ENCODE peak calls at places on chromosomes 11 and 22, in four cellular contexts. One of them, this sample, is unnamed.
A peak's percentile ranks its signal among the peaks of the same experiment; 100 is the strongest.

GRCh38 chr22:49290711-49291110 is 537.0 kb downstream of the BRD1 start:
- DNase-seq in foreskin fibroblast: no peak
- DNase-seq in colonic mucosa: no peak
- DNase-seq in retinal pigment epithelial cell: no peak
- DNase-seq in this sample: no peak

GRCh38 chr11:111441443-111441842 is 62.4 kb upstream of the POU2AF1 start:
- DNase-seq in colonic mucosa: no peak
- DNase-seq in retinal pigment epithelial cell: no peak
- DNase-seq in foreskin fibroblast: peak; percentile 74
- DNase-seq in this sample: no peak

GRCh38 chr11:62980133-62980760 is 4.5 kb downstream of the SLC22A6 start:
- DNase-seq in colonic mucosa: no peak
- DNase-seq in retinal pigment epithelial cell: no peak
- DNase-seq in foreskin fibroblast: peak; percentile 7
- DNase-seq in this sample: no peak

GRCh38 chr22:49765951-49766350 is 61.7 kb downstream of the BRD1 start:
- DNase-seq in foreskin fibroblast: no peak
- DNase-seq in colonic mucosa: no peak
- DNase-seq in retinal pigment epithelial cell: no peak
- DNase-seq in this sample: peak; percentile 6

GRCh38 chr11:32187106-32187505 is 96.2 kb downstream of the RCN1 start:
- DNase-seq in foreskin fibroblast: no peak
- DNase-seq in retinal pigment epithelial cell: no peak
- DNase-seq in colonic mucosa: no peak
- DNase-seq in this sample: no peak

GRCh38 chr22:30830907-30831306 is 136.2 kb downstream of the OSBP2 start:
- DNase-seq in foreskin fibroblast: peak; percentile 88
- DNase-seq in colonic mucosa: peak; percentile 67
- DNase-seq in retinal pigment epithelial cell: peak; percentile 50
- DNase-seq in this sample: no peak

GRCh38 chr11:43944761-43945311 is 2.4 kb downstream of the C11orf96 start:
- DNase-seq in retinal pigment epithelial cell: no peak
- DNase-seq in foreskin fibroblast: no peak
- DNase-seq in colonic mucosa: peak; percentile 85
- DNase-seq in this sample: peak; percentile 32

GRCh38 chr11:119148855-119149370 is at the start of gene ABCG4:
- DNase-seq in colonic mucosa: no peak
- DNase-seq in retinal pigment epithelial cell: no peak
- DNase-seq in foreskin fibroblast: no peak
- DNase-seq in this sample: no peak

DNA sequence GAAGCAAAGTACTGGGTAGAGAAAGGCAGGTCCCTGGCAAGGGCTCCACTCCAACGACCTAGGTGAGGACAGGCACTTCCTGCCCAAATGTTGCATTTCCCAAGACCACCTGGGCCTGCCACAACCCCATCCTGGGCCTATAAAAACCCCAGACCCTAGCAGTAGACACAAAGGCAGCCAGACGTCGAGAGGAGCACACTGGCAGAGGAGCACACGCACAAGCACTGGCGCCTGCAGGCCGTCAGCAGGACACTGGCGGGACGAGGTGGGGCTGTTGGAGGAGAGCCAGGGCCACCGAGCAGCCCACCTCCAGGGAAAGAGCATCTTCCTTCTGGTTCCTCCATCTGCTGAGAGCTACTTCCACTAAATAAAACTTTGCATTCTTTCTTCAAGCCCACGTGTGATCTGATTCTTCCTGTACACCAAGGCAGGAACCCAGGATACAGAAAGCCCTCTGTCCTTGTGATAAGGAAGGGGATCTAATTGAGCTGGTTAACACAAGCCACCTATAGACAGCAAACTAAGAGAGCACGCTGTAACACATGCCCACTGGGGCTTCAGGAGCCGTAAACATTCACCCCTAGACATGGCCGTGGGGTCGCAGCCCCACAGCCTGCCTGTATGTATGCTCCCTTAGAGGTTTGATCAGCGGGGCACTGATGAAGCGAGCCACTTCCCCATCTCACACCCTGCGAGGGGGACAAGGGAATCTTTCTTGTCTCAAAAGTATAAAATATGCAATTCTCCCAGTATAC is 89.7 kb upstream of the MTMR2 start:
- DNase-seq in retinal pigment epithelial cell: no peak
- DNase-seq in foreskin fibroblast: no peak
- DNase-seq in colonic mucosa: no peak
- DNase-seq in this sample: no peak
- TF ChIP-seq CTCF in retinal pigment epithelial cell: no peak
- TF ChIP-seq CTCF in foreskin fibroblast: no peak
- TF ChIP-seq CTCF in colonic mucosa: no peak
- TF ChIP-seq CTCF in this sample: no peak

DNA sequence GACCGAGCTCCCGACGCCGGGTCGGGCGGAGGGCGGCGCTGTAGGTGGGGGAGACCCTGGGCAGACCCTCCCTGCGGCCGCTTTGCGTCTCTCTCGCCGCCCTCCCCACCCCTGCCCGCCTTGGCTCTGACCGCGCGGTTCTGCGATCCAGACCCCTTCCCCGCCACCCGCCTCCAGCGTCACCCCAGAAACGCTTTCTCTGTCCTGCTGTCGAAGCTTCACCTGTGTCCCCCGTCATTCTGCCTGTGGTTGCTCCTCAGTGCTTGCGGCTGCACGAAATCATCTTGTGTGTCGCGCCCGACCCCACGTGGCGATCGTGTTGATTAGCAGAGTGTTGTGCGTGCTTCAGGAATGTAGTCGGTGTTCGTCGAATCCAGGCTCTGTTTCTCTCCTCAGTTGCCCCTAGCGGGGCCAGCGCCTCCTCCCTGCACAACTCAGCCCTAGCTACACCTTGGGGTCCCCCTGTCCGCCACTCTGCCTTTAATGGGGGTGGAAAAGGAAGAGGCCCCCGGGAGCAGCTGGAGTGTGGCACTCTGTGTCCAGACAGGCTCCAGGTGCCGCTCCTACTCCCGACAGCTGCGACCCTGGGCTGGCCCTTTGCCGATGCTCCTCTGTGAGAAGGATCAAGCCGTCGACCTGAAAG is 851 bp downstream of the PTDSS2 start:
- DNase-seq in foreskin fibroblast: peak; percentile 62
- DNase-seq in colonic mucosa: peak; percentile 80
- DNase-seq in retinal pigment epithelial cell: peak; percentile 20
- DNase-seq in this sample: peak; percentile 36
- TF ChIP-seq CTCF in foreskin fibroblast: peak; percentile 5
- TF ChIP-seq CTCF in colonic mucosa: no peak
- TF ChIP-seq CTCF in retinal pigment epithelial cell: no peak
- TF ChIP-seq CTCF in this sample: peak; percentile 11

DNA sequence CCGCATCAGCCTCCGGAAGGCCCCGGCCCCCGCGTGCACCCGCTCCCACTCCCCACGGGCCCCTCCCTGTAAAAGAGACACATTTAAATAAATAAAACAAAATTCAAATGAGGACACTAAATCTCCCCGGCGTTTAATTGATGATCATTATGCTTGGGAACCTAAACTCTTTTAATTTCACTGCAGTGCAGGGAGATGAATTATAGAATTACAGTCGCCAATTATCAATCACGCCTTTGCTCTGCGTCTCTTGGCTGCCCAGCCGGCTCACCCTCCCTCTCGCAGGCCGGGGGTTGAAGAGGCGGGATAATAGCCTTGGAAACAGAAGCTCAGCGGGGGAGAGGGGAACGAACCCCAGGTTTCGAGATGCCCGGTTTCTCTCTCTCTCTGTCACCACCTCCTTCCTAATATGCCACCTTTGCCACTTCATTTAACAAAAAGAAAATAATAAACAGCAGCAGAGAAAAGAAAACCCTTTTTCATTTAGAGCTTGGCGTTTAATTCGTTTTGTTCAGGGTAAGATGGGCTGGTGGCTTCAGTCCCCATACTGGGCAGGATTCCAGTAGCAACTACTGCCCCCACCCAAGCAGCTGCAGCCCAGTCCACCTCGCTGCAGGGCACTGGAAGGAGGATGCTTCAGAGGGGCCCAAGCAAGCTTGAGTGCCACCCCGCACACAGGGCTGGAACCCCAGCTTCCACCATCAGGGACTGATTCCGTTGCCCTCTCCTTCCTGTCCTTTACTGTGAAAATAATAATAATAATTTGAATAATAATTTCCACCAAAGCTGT is 271.8 kb downstream of the BUD13 start:
- DNase-seq in foreskin fibroblast: no peak
- DNase-seq in colonic mucosa: no peak
- DNase-seq in retinal pigment epithelial cell: no peak
- DNase-seq in this sample: no peak
- TF ChIP-seq CTCF in foreskin fibroblast: no peak
- TF ChIP-seq CTCF in colonic mucosa: no peak
- TF ChIP-seq CTCF in retinal pigment epithelial cell: no peak
- TF ChIP-seq CTCF in this sample: no peak

GRCh38 chr11:90476442-90477007 is 253.7 kb upstream of the CHORDC1 start:
- DNase-seq in retinal pigment epithelial cell: no peak
- DNase-seq in colonic mucosa: no peak
- DNase-seq in foreskin fibroblast: no peak
- DNase-seq in this sample: no peak
- TF ChIP-seq CTCF in retinal pigment epithelial cell: peak; percentile 73
- TF ChIP-seq CTCF in colonic mucosa: no peak
- TF ChIP-seq CTCF in foreskin fibroblast: no peak
- TF ChIP-seq CTCF in this sample: peak; percentile 75

DNA sequence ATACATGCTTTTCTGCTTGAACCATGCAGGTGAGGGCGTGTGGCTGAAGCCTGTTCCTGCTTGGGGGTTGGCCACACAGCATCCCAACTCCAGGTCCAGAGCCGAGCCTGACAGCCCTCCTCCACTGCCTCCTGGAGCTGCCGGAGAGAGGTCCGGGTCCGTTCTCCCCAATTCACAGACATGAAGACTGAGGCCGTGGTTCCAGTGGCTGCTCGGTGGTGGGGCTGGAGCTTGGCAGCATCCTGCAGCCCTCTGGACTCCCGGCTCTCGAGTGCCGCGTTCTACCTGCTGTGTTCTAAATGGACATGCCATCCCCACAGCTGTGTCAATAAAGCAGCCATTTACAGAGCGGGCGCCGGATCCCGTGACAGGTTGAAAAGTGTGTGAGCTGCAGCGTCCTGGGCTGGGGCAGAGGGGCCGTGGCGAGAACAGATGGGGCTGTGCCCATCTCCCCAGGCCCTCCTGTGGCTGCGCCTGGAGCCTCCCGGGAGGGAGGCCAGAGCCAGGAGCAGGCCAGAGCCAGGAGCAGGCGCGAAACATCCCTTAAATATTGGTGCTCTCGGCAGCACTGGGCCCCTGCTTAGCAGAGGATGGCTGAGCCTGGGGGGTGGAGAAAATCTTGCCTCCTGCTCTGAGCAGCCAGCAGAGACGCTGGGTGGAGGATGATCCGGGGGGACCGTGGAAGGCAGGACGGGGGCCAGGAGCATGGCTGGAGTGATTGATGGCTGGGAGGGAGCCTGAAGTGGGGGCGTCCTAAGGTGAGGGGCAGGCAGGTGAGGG is 46.1 kb downstream of the FLRT1 start:
- DNase-seq in retinal pigment epithelial cell: no peak
- DNase-seq in colonic mucosa: no peak
- DNase-seq in foreskin fibroblast: no peak
- DNase-seq in this sample: peak; percentile 24
- TF ChIP-seq CTCF in retinal pigment epithelial cell: no peak
- TF ChIP-seq CTCF in colonic mucosa: no peak
- TF ChIP-seq CTCF in foreskin fibroblast: no peak
- TF ChIP-seq CTCF in this sample: peak; percentile 9

GRCh38 chr11:94597896-94598295 is 30.7 kb downstream of the PIWIL4 start:
- DNase-seq in colonic mucosa: no peak
- DNase-seq in foreskin fibroblast: no peak
- DNase-seq in retinal pigment epithelial cell: no peak
- DNase-seq in this sample: no peak
- TF ChIP-seq CTCF in colonic mucosa: no peak
- TF ChIP-seq CTCF in foreskin fibroblast: no peak
- TF ChIP-seq CTCF in retinal pigment epithelial cell: no peak
- TF ChIP-seq CTCF in this sample: no peak

GRCh38 chr22:38513063-38513462 is 7.0 kb upstream of the DDX17 start:
- DNase-seq in colonic mucosa: no peak
- DNase-seq in foreskin fibroblast: no peak
- DNase-seq in retinal pigment epithelial cell: no peak
- DNase-seq in this sample: no peak
- TF ChIP-seq CTCF in colonic mucosa: no peak
- TF ChIP-seq CTCF in foreskin fibroblast: no peak
- TF ChIP-seq CTCF in retinal pigment epithelial cell: no peak
- TF ChIP-seq CTCF in this sample: peak; percentile 41

DNA sequence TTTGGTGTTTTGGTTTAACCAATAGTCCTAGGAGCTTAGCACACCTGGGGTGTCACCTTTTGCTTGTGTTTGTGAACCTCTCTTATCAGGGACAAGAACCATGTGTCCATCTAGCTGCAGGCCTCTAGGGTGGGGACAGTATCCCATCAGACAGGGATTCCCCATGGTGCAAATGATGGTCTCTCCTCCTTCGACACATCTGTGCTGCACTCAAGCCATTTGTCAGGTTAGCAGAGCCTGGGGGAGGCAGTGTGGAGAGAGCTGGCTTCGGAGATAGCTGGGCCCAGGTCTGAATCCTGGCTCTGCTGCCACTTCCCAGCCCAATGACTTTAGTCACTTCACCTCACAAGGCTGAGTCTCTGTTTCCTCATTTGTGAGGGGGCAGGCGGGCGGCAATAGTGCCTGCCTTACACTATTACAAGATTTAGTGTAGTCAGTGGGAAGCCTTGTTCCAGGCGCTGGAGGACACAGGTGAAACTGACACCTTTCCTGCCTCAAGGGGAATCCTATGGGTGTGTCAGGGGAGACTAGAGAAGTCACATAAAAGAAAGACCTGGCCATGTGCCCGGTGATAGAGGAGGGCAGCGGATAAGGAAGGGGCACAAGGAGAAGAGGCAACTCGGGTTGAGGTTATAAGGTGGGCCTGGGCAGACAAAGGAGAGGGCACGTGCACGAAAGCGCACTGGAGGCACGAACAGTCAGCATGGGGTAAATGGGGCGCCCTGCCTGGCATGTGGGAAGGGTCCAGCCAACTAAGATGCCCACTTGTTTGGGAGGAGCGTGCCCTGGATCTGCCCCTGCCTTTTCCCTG is 12.6 kb downstream of the KLHL35 start:
- DNase-seq in foreskin fibroblast: no peak
- DNase-seq in retinal pigment epithelial cell: no peak
- DNase-seq in colonic mucosa: peak; percentile 58
- DNase-seq in this sample: no peak
- TF ChIP-seq CTCF in foreskin fibroblast: no peak
- TF ChIP-seq CTCF in retinal pigment epithelial cell: no peak
- TF ChIP-seq CTCF in colonic mucosa: no peak
- TF ChIP-seq CTCF in this sample: no peak

GRCh38 chr11:1451781-1452470 is 34.7 kb downstream of the MOB2 start:
- DNase-seq in colonic mucosa: no peak
- DNase-seq in retinal pigment epithelial cell: no peak
- DNase-seq in foreskin fibroblast: no peak
- DNase-seq in this sample: no peak

GRCh38 chr11:1454576-1454975 is 32.0 kb downstream of the MOB2 start:
- DNase-seq in foreskin fibroblast: no peak
- DNase-seq in retinal pigment epithelial cell: no peak
- DNase-seq in colonic mucosa: no peak
- DNase-seq in this sample: no peak

GRCh38 chr11:1452744-1453143 is 33.8 kb downstream of the MOB2 start:
- DNase-seq in retinal pigment epithelial cell: no peak
- DNase-seq in foreskin fibroblast: no peak
- DNase-seq in colonic mucosa: no peak
- DNase-seq in this sample: no peak

GRCh38 chr11:1455032-1455762 is 31.4 kb downstream of the MOB2 start:
- DNase-seq in retinal pigment epithelial cell: no peak
- DNase-seq in foreskin fibroblast: no peak
- DNase-seq in colonic mucosa: no peak
- DNase-seq in this sample: no peak

GRCh38 chr11:1453611-1454386 is 32.8 kb downstream of the MOB2 start:
- DNase-seq in retinal pigment epithelial cell: no peak
- DNase-seq in foreskin fibroblast: no peak
- DNase-seq in colonic mucosa: peak; percentile 69
- DNase-seq in this sample: no peak
- TF ChIP-seq CTCF in retinal pigment epithelial cell: peak; percentile 55
- TF ChIP-seq CTCF in foreskin fibroblast: no peak
- TF ChIP-seq CTCF in colonic mucosa: no peak
- TF ChIP-seq CTCF in this sample: peak; percentile 49